ENCODE peak calls at places on chromosomes 13 and 19, in nine cellular contexts. One of them, this sample, is unnamed.

GRCh38 chr19:43739419-43739818 is 15.3 kb downstream of the SMG9 start:
- DNase-seq in neural crest cell: no peak
- DNase-seq in GM10248: no peak
- DNase-seq in AG04450: no peak
- DNase-seq in endodermal cell: peak; percentile 49
- DNase-seq in heart left ventricle: no peak
- DNase-seq in PC-3: no peak
- DNase-seq in heart right ventricle: no peak
- DNase-seq in HepG2: no peak
- DNase-seq in this sample: no peak

GRCh38 chr19:58386576-58387337 is at the start of gene RPS5:
- DNase-seq in heart right ventricle: peak; percentile 94
- DNase-seq in PC-3: peak; percentile 100
- DNase-seq in neural crest cell: peak; percentile 87
- DNase-seq in endodermal cell: peak; percentile 97
- DNase-seq in heart left ventricle: peak; percentile 97
- DNase-seq in GM10248: peak; percentile 100
- DNase-seq in AG04450: peak; percentile 98
- DNase-seq in HepG2: peak; percentile 99
- DNase-seq in this sample: peak; percentile 91

GRCh38 chr13:96821971-96822370 is 172.3 kb downstream of the OXGR1 start:
- DNase-seq in heart left ventricle: no peak
- DNase-seq in endodermal cell: no peak
- DNase-seq in heart right ventricle: no peak
- DNase-seq in neural crest cell: no peak
- DNase-seq in AG04450: no peak
- DNase-seq in HepG2: no peak
- DNase-seq in PC-3: no peak
- DNase-seq in GM10248: no peak
- DNase-seq in this sample: no peak

GRCh38 chr13:27194895-27195764 is 23.5 kb upstream of the USP12 start:
- DNase-seq in heart right ventricle: no peak
- DNase-seq in neural crest cell: no peak
- DNase-seq in GM10248: no peak
- DNase-seq in PC-3: peak; percentile 95
- DNase-seq in HepG2: no peak
- DNase-seq in AG04450: no peak
- DNase-seq in heart left ventricle: no peak
- DNase-seq in endodermal cell: no peak
- DNase-seq in this sample: no peak

GRCh38 chr13:113888701-113889330 is 24.9 kb upstream of the GAS6 start:
- DNase-seq in PC-3: no peak
- DNase-seq in heart left ventricle: no peak
- DNase-seq in neural crest cell: no peak
- DNase-seq in GM10248: no peak
- DNase-seq in heart right ventricle: no peak
- DNase-seq in HepG2: no peak
- DNase-seq in endodermal cell: no peak
- DNase-seq in AG04450: no peak
- DNase-seq in this sample: no peak

GRCh38 chr13:59038824-59039223 is 1124.9 kb downstream of the DIAPH3 start:
- DNase-seq in GM10248: no peak
- DNase-seq in HepG2: no peak
- DNase-seq in endodermal cell: no peak
- DNase-seq in neural crest cell: no peak
- DNase-seq in heart right ventricle: no peak
- DNase-seq in heart left ventricle: no peak
- DNase-seq in PC-3: peak; percentile 58
- DNase-seq in AG04450: no peak
- DNase-seq in this sample: no peak

GRCh38 chr19:46622118-46622446 is 2.8 kb downstream of the PTGIR start:
- DNase-seq in heart left ventricle: no peak
- DNase-seq in GM10248: no peak
- DNase-seq in AG04450: no peak
- DNase-seq in neural crest cell: no peak
- DNase-seq in heart right ventricle: no peak
- DNase-seq in PC-3: no peak
- DNase-seq in endodermal cell: no peak
- DNase-seq in HepG2: no peak
- DNase-seq in this sample: no peak

GRCh38 chr13:49858183-49858856 is 65.8 kb upstream of the KPNA3 start:
- DNase-seq in neural crest cell: no peak
- DNase-seq in GM10248: no peak
- DNase-seq in HepG2: peak; percentile 95
- DNase-seq in PC-3: peak; percentile 86
- DNase-seq in heart right ventricle: no peak
- DNase-seq in endodermal cell: no peak
- DNase-seq in heart left ventricle: no peak
- DNase-seq in AG04450: peak; percentile 96
- DNase-seq in this sample: no peak

GRCh38 chr13:36883829-36884228 is 36.2 kb downstream of the SMAD9 start:
- DNase-seq in heart right ventricle: no peak
- DNase-seq in PC-3: no peak
- DNase-seq in AG04450: no peak
- DNase-seq in HepG2: no peak
- DNase-seq in heart left ventricle: no peak
- DNase-seq in neural crest cell: no peak
- DNase-seq in GM10248: no peak
- DNase-seq in endodermal cell: no peak
- DNase-seq in this sample: no peak

GRCh38 chr19:53959176-53959757 is 3.5 kb upstream of the CACNG8 start:
- DNase-seq in AG04450: no peak
- DNase-seq in GM10248: no peak
- DNase-seq in HepG2: no peak
- DNase-seq in neural crest cell: no peak
- DNase-seq in heart right ventricle: no peak
- DNase-seq in PC-3: no peak
- DNase-seq in heart left ventricle: no peak
- DNase-seq in endodermal cell: peak; percentile 60
- DNase-seq in this sample: no peak

GRCh38 chr19:39951686-39952085 is 17.3 kb upstream of the FCGBP start:
- DNase-seq in GM10248: no peak
- DNase-seq in neural crest cell: no peak
- DNase-seq in AG04450: no peak
- DNase-seq in PC-3: peak; percentile 38
- DNase-seq in heart left ventricle: no peak
- DNase-seq in heart right ventricle: no peak
- DNase-seq in endodermal cell: no peak
- DNase-seq in HepG2: no peak
- DNase-seq in this sample: no peak

GRCh38 chr19:46494115-46494935 is 1.3 kb downstream of the PNMA8B start:
- DNase-seq in HepG2: no peak
- DNase-seq in neural crest cell: no peak
- DNase-seq in AG04450: no peak
- DNase-seq in endodermal cell: no peak
- DNase-seq in heart left ventricle: no peak
- DNase-seq in PC-3: no peak
- DNase-seq in heart right ventricle: peak; percentile 17
- DNase-seq in GM10248: no peak
- DNase-seq in this sample: no peak

GRCh38 chr19:40523322-40524047 is 53.2 kb upstream of the SHKBP1 start:
- DNase-seq in heart right ventricle: peak; percentile 35
- DNase-seq in AG04450: no peak
- DNase-seq in GM10248: peak; percentile 68
- DNase-seq in heart left ventricle: peak; percentile 44
- DNase-seq in HepG2: peak; percentile 61
- DNase-seq in PC-3: peak; percentile 66
- DNase-seq in endodermal cell: peak; percentile 95
- DNase-seq in neural crest cell: peak; percentile 65
- DNase-seq in this sample: peak; percentile 76

GRCh38 chr19:38892841-38893240 is 6.6 kb downstream of the SIRT2 start:
- DNase-seq in heart left ventricle: no peak
- DNase-seq in endodermal cell: peak; percentile 71
- DNase-seq in AG04450: no peak
- DNase-seq in GM10248: no peak
- DNase-seq in HepG2: no peak
- DNase-seq in heart right ventricle: no peak
- DNase-seq in neural crest cell: no peak
- DNase-seq in PC-3: no peak
- DNase-seq in this sample: no peak

GRCh38 chr13:76647550-76647949 is 238.7 kb downstream of the KCTD12 start:
- DNase-seq in PC-3: no peak
- DNase-seq in neural crest cell: no peak
- DNase-seq in endodermal cell: no peak
- DNase-seq in AG04450: no peak
- DNase-seq in HepG2: no peak
- DNase-seq in GM10248: no peak
- DNase-seq in heart left ventricle: no peak
- DNase-seq in heart right ventricle: no peak
- DNase-seq in this sample: no peak

GRCh38 chr13:97000295-97000925 is 6.1 kb upstream of the OXGR1 start:
- DNase-seq in AG04450: no peak
- DNase-seq in heart right ventricle: no peak
- DNase-seq in heart left ventricle: no peak
- DNase-seq in endodermal cell: no peak
- DNase-seq in GM10248: no peak
- DNase-seq in HepG2: no peak
- DNase-seq in neural crest cell: no peak
- DNase-seq in PC-3: no peak
- DNase-seq in this sample: no peak

GRCh38 chr13:101594936-101595335 is 142.5 kb downstream of the ITGBL1 start:
- DNase-seq in heart left ventricle: no peak
- DNase-seq in HepG2: no peak
- DNase-seq in neural crest cell: no peak
- DNase-seq in endodermal cell: no peak
- DNase-seq in GM10248: no peak
- DNase-seq in heart right ventricle: no peak
- DNase-seq in PC-3: no peak
- DNase-seq in AG04450: no peak
- DNase-seq in this sample: no peak

GRCh38 chr13:27860743-27861142 is 59.1 kb upstream of the PDX1 start:
- DNase-seq in HepG2: no peak
- DNase-seq in PC-3: no peak
- DNase-seq in heart right ventricle: no peak
- DNase-seq in neural crest cell: no peak
- DNase-seq in AG04450: no peak
- DNase-seq in GM10248: no peak
- DNase-seq in endodermal cell: no peak
- DNase-seq in heart left ventricle: no peak
- DNase-seq in this sample: no peak

GRCh38 chr19:8208119-8208709 is 956 bp upstream of the CERS4 start:
- DNase-seq in GM10248: no peak
- DNase-seq in AG04450: no peak
- DNase-seq in neural crest cell: peak; percentile 14
- DNase-seq in HepG2: no peak
- DNase-seq in heart right ventricle: peak; percentile 27
- DNase-seq in heart left ventricle: no peak
- DNase-seq in endodermal cell: peak; percentile 87
- DNase-seq in PC-3: peak; percentile 40
- DNase-seq in this sample: no peak

GRCh38 chr19:38730470-38730730 is 13.9 kb downstream of the CAPN12 start:
- DNase-seq in GM10248: no peak
- DNase-seq in neural crest cell: no peak
- DNase-seq in AG04450: no peak
- DNase-seq in HepG2: no peak
- DNase-seq in endodermal cell: no peak
- DNase-seq in heart left ventricle: no peak
- DNase-seq in PC-3: no peak
- DNase-seq in heart right ventricle: no peak
- DNase-seq in this sample: no peak

GRCh38 chr19:17172624-17173345 is 42.4 kb upstream of the USE1 start:
- DNase-seq in AG04450: no peak
- DNase-seq in neural crest cell: no peak
- DNase-seq in GM10248: no peak
- DNase-seq in heart left ventricle: no peak
- DNase-seq in heart right ventricle: no peak
- DNase-seq in HepG2: no peak
- DNase-seq in PC-3: no peak
- DNase-seq in endodermal cell: no peak
- DNase-seq in this sample: no peak
- TF ChIP-seq CTCF in AG04450: no peak
- TF ChIP-seq CTCF in neural crest cell: no peak
- TF ChIP-seq CTCF in GM10248: no peak
- TF ChIP-seq CTCF in heart left ventricle: no peak
- TF ChIP-seq CTCF in heart right ventricle: no peak
- TF ChIP-seq CTCF in HepG2: peak; percentile 4
- TF ChIP-seq CTCF in PC-3: no peak
- TF ChIP-seq CTCF in endodermal cell: no peak
- TF ChIP-seq CTCF in this sample: no peak

DNA sequence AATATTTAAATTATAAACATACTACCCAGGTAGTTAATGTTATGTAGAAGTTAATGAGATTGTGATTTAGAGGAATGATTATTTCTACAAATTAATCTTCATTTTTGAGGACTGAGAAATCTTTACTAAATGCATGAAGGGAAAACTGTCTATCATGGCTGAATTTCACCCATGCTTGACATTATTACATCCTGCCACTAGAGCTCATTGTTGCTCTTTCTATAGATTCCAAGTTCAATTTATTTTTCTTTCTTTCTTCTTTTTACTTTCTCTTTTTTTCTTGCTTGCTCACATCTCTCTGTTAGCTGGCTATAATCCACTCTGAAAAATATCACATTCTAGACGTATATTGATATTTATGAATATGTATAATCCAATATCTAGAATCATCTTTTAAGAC is 505.0 kb upstream of the KLHL1 start:
- DNase-seq in GM10248: no peak
- DNase-seq in AG04450: no peak
- DNase-seq in heart right ventricle: no peak
- DNase-seq in HepG2: no peak
- DNase-seq in heart left ventricle: no peak
- DNase-seq in neural crest cell: no peak
- DNase-seq in PC-3: peak; percentile 35
- DNase-seq in endodermal cell: no peak
- DNase-seq in this sample: no peak
- TF ChIP-seq CTCF in GM10248: no peak
- TF ChIP-seq CTCF in AG04450: no peak
- TF ChIP-seq CTCF in heart right ventricle: no peak
- TF ChIP-seq CTCF in HepG2: peak; percentile 23
- TF ChIP-seq CTCF in heart left ventricle: no peak
- TF ChIP-seq CTCF in neural crest cell: peak; percentile 69
- TF ChIP-seq CTCF in PC-3: peak; percentile 63
- TF ChIP-seq CTCF in endodermal cell: peak; percentile 75
- TF ChIP-seq CTCF in this sample: peak; percentile 37

DNA sequence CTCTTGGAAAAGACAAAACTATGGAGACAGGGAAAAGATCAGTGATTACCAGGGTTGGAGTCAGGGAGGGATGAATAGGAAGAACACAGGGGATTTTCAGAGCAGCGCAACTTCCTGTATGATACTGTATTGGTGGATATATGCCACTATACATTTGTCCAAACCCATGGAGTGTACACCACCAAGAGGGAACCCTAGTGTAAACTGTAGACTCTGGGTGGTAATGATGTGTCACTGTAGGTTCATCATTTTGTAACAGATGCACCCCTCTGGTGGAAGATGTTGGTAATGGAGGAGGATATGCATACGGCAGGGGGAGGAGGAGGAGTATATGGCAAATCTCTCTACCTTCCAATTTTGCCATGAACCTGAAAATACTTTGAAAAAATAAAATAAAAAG is 68.1 kb downstream of the UFM1 start:
- DNase-seq in GM10248: no peak
- DNase-seq in PC-3: peak; percentile 73
- DNase-seq in neural crest cell: no peak
- DNase-seq in HepG2: peak; percentile 8
- DNase-seq in endodermal cell: peak; percentile 61
- DNase-seq in AG04450: no peak
- DNase-seq in heart right ventricle: no peak
- DNase-seq in heart left ventricle: no peak
- DNase-seq in this sample: peak; percentile 15
- TF ChIP-seq CTCF in GM10248: peak; percentile 17
- TF ChIP-seq CTCF in PC-3: peak; percentile 73
- TF ChIP-seq CTCF in neural crest cell: peak; percentile 49
- TF ChIP-seq CTCF in HepG2: peak; percentile 35
- TF ChIP-seq CTCF in endodermal cell: peak; percentile 75
- TF ChIP-seq CTCF in AG04450: peak; percentile 31
- TF ChIP-seq CTCF in heart right ventricle: peak; percentile 29
- TF ChIP-seq CTCF in heart left ventricle: no peak
- TF ChIP-seq CTCF in this sample: peak; percentile 53

GRCh38 chr13:111153977-111154332 is 38.8 kb downstream of the ARHGEF7 start:
- DNase-seq in heart left ventricle: no peak
- DNase-seq in GM10248: peak; percentile 45
- DNase-seq in AG04450: no peak
- DNase-seq in HepG2: peak; percentile 38
- DNase-seq in endodermal cell: no peak
- DNase-seq in neural crest cell: no peak
- DNase-seq in PC-3: peak; percentile 23
- DNase-seq in heart right ventricle: peak; percentile 54
- DNase-seq in this sample: no peak
- TF ChIP-seq CTCF in heart left ventricle: no peak
- TF ChIP-seq CTCF in GM10248: peak; percentile 7
- TF ChIP-seq CTCF in AG04450: peak; percentile 35
- TF ChIP-seq CTCF in HepG2: peak; percentile 58
- TF ChIP-seq CTCF in endodermal cell: peak; percentile 50
- TF ChIP-seq CTCF in neural crest cell: no peak
- TF ChIP-seq CTCF in PC-3: no peak
- TF ChIP-seq CTCF in heart right ventricle: no peak
- TF ChIP-seq CTCF in this sample: no peak